ENCODE peak calls at places on chromosomes 12 and 14, in eight cellular contexts. Q is CD8-positive, alpha-beta T cell; P is GM12878; E is CD4-positive, alpha-beta memory T cell; M is body of pancreas; T is cardiac muscle cell; R is CD4-positive, CD25-positive, alpha-beta regulatory T cell; D is stomach. A is an unnamed sample. For H3K4me1 and H3K27me3, the result is how much of the 10 kb centered on the place peaks cover.

GRCh38 chr14:104142136-104143041 is 4.0 kb downstream of the KIF26A start:
- DNase-seq in Q (no peak), P (no peak), E (no peak), M (no peak), T (no peak), R (no peak), D (no peak), A (no peak)

GRCh38 chr14:105888151-105888550 is 361.8 kb downstream of the TMEM121 start:
- DNase-seq in Q (no peak), P (no peak), E (no peak), M (no peak), T (no peak), R (no peak), D (no peak), A (peak)

GRCh38 chr12:32197421-32197820 is 90.8 kb downstream of the BICD1 start:
- DNase-seq in Q (no peak), P (no peak), E (no peak), M (no peak), T (no peak), R (no peak), D (no peak), A (no peak)

GRCh38 chr14:81416233-81416927 is 16.3 kb upstream of the STON2 start:
- DNase-seq in Q (no peak), P (no peak), E (no peak), M (peak), T (no peak), R (no peak), D (no peak), A (no peak)

GRCh38 chr14:68245146-68246073 is 425.8 kb downstream of the RAD51B start:
- DNase-seq in Q (no peak), P (no peak), E (no peak), M (peak), T (peak), R (no peak), D (no peak), A (peak)

GRCh38 chr14:95216013-95216412 is 58.7 kb upstream of the DICER1 start:
- DNase-seq in Q (no peak), P (peak), E (no peak), M (no peak), T (no peak), R (no peak), D (no peak), A (no peak)

GRCh38 chr14:101068293-101068957 is 164.9 kb upstream of the RTL1 start:
- DNase-seq in Q (no peak), P (no peak), E (no peak), M (no peak), T (no peak), R (no peak), D (no peak), A (peak)

GRCh38 chr12:63362801-63363200 is 211.8 kb upstream of the AVPR1A start:
- DNase-seq in Q (no peak), P (no peak), E (no peak), M (no peak), T (no peak), R (no peak), D (no peak), A (no peak)

GRCh38 chr12:58034311-58034710 is 92.9 kb downstream of the ATP23 start:
- DNase-seq in Q (no peak), P (no peak), E (no peak), M (no peak), T (no peak), R (no peak), D (no peak), A (no peak)

GRCh38 chr12:52643233-52644077 is 8.6 kb downstream of the KRT2 start:
- DNase-seq in Q (no peak), P (no peak), E (no peak), M (no peak), T (no peak), R (no peak), D (no peak), A (no peak)

GRCh38 chr12:123891011-123891410 is 81.6 kb downstream of the CCDC92 start:
- DNase-seq in Q (no peak), P (no peak), E (no peak), M (no peak), T (no peak), R (no peak), D (no peak), A (no peak)

GRCh38 chr12:6827982-6828670 is at the start of gene P3H3:
- DNase-seq in Q (no peak), P (no peak), E (no peak), M (no peak), T (peak), R (peak), D (no peak), A (no peak)

GRCh38 chr14:88463318-88463717 is 77.9 kb downstream of the SPATA7 start:
- DNase-seq in Q (no peak), P (no peak), E (peak), M (no peak), T (peak), R (peak), D (no peak), A (no peak)

GRCh38 chr14:36293824-36294223 is 26.6 kb downstream of the MBIP start:
- DNase-seq in Q (no peak), P (no peak), E (no peak), M (peak), T (no peak), R (no peak), D (no peak), A (no peak)

GRCh38 chr12:19683178-19683927 is 244.1 kb downstream of the AEBP2 start:
- DNase-seq in Q (no peak), P (no peak), E (no peak), M (no peak), T (no peak), R (no peak), D (no peak), A (no peak)

GRCh38 chr14:58027904-58028303 is 124.1 kb downstream of the ARMH4 start:
- DNase-seq in Q (no peak), P (no peak), E (no peak), M (no peak), T (no peak), R (no peak), D (no peak), A (no peak)

GRCh38 chr12:77914089-77914488 is 83.4 kb downstream of the NAV3 start:
- DNase-seq in Q (no peak), P (no peak), E (no peak), M (no peak), T (no peak), R (no peak), D (no peak), A (no peak)

GRCh38 chr12:106139422-106140141 is 828 bp upstream of the NUAK1 start:
- DNase-seq in Q (no peak), P (no peak), E (no peak), M (peak), T (peak), R (no peak), D (peak), A (peak)

GRCh38 chr12:21602774-21603173 is 1.9 kb downstream of the GYS2 start:
- DNase-seq in Q (no peak), P (no peak), E (no peak), M (peak), T (no peak), R (no peak), D (no peak), A (no peak)

GRCh38 chr12:92543359-92543758 is 159.4 kb upstream of the PLEKHG7 start:
- DNase-seq in Q (no peak), P (no peak), E (no peak), M (peak), T (peak), R (no peak), D (peak), A (no peak)

GRCh38 chr12:46585854-46586621 is 213.5 kb upstream of the SLC38A2 start:
- DNase-seq in Q (peak), P (no peak), E (peak), M (peak), T (peak), R (peak), D (peak), A (no peak)

GRCh38 chr14:24237463-24237955 is 4.8 kb downstream of the GMPR2 start:
- DNase-seq in Q (no peak), P (no peak), E (no peak), M (no peak), T (no peak), R (no peak), D (no peak), A (no peak)

GRCh38 chr14:73943083-73943482 is 6.8 kb downstream of the FAM161B start:
- DNase-seq in Q (no peak), P (no peak), E (no peak), M (peak), T (no peak), R (no peak), D (no peak), A (no peak)

GRCh38 chr12:40502322-40502721 is 189.9 kb upstream of the CNTN1 start:
- DNase-seq in Q (no peak), P (no peak), E (no peak), M (no peak), T (no peak), R (no peak), D (no peak), A (no peak)

GRCh38 chr12:6915023-6915788 is 826 bp downstream of the ENO2 start:
- DNase-seq in Q (no peak), P (no peak), E (no peak), M (no peak), T (peak), R (no peak), D (no peak), A (no peak)

GRCh38 chr12:92242917-92243316 is 97.3 kb upstream of the BTG1 start:
- DNase-seq in Q (no peak), P (no peak), E (no peak), M (peak), T (no peak), R (no peak), D (no peak), A (no peak)

GRCh38 chr12:1174659-1175058 is 183.6 kb downstream of the ERC1 start:
- DNase-seq in Q (no peak), P (no peak), E (no peak), M (no peak), T (no peak), R (no peak), D (no peak), A (no peak)

GRCh38 chr12:481422-481821 is 21.7 kb downstream of the B4GALNT3 start:
- DNase-seq in Q (no peak), P (no peak), E (no peak), M (no peak), T (peak), R (no peak), D (peak), A (peak)

GRCh38 chr14:64671591-64671990 is 32.6 kb upstream of the PLEKHG3 start:
- DNase-seq in Q (no peak), P (no peak), E (peak), M (peak), T (peak), R (peak), D (no peak), A (no peak)

GRCh38 chr14:32601908-32602307 is 272.8 kb downstream of the AKAP6 start:
- DNase-seq in Q (no peak), P (no peak), E (no peak), M (no peak), T (peak), R (no peak), D (no peak), A (no peak)

GRCh38 chr12:121441555-121441954 is 41.6 kb downstream of the RNF34 start:
- DNase-seq in Q (no peak), P (no peak), E (no peak), M (no peak), T (no peak), R (no peak), D (peak), A (no peak)

GRCh38 chr14:99258341-99258781 is 13.6 kb downstream of the BCL11B start:
- DNase-seq in Q (no peak), P (no peak), E (peak), M (no peak), T (no peak), R (peak), D (no peak), A (no peak)
- H3K4me1 ChIP-seq in Q (half or more), P (under half), E (half or more), M (under half), T (under half), R (half or more), D (under half), A (under half)

GRCh38 chr14:61749264-61749663 is 13.0 kb upstream of the SNAPC1 start:
- DNase-seq in Q (no peak), P (no peak), E (no peak), M (no peak), T (peak), R (no peak), D (no peak), A (no peak)
- H3K27ac ChIP-seq in Q (no peak), P (peak), E (no peak), M (no peak), T (peak), R (no peak), D (no peak), A (peak)

GRCh38 chr12:131356485-131356884 is 354.4 kb upstream of the SFSWAP start:
- DNase-seq in Q (no peak), P (no peak), E (no peak), M (no peak), T (no peak), R (no peak), D (no peak), A (no peak)

GRCh38 chr12:131353826-131354225 is 357.1 kb upstream of the SFSWAP start:
- DNase-seq in Q (no peak), P (no peak), E (no peak), M (no peak), T (no peak), R (no peak), D (no peak), A (no peak)

GRCh38 chr12:131357152-131357747 is 353.6 kb upstream of the SFSWAP start:
- DNase-seq in Q (no peak), P (no peak), E (no peak), M (no peak), T (no peak), R (no peak), D (no peak), A (no peak)

GRCh38 chr12:131355688-131356245 is 355.1 kb upstream of the SFSWAP start:
- DNase-seq in Q (no peak), P (no peak), E (no peak), M (no peak), T (no peak), R (no peak), D (no peak), A (no peak)

DNA sequence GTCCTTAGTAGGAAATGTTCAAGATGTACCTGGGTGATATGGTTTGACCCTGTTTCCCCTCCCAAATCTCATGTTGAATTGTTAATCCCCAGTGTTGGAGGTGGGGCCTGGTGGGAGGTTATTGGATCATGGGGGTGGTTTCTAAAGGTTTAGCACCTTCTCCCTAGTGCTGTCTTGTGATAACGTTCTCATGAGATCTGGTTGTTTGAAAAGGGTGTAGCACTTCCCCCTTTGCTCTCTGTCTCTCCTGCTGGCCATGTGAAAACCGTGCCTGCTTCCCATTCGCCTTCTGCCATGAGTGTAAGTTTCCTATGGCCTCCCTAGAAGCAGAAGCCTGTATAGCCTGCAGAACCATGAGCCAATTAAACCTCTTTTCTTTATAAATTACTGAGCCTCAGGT is 353.0 kb upstream of the SFSWAP start:
- DNase-seq in Q (no peak), P (no peak), E (no peak), M (no peak), T (no peak), R (no peak), D (no peak), A (no peak)
- H3K27me3 ChIP-seq in Q (under half), P (under half), E (under half), M (under half), T (under half), R (under half), D (under half), A (under half)

GRCh38 chr12:108623577-108623976 is 10.1 kb downstream of the SELPLG start:
- DNase-seq in Q (no peak), P (no peak), E (no peak), M (no peak), T (no peak), R (no peak), D (no peak), A (peak)
- H3K4me1 ChIP-seq in Q (half or more), P (under half), E (half or more), M (under half), T (under half), R (half or more), D (under half), A (under half)

GRCh38 chr12:49647827-49648721 is 24.7 kb downstream of the PRPF40B start:
- DNase-seq in Q (no peak), P (no peak), E (no peak), M (no peak), T (no peak), R (no peak), D (no peak), A (no peak)

GRCh38 chr12:49646331-49646830 is 23.0 kb downstream of the PRPF40B start:
- DNase-seq in Q (no peak), P (no peak), E (no peak), M (no peak), T (no peak), R (no peak), D (no peak), A (no peak)

GRCh38 chr12:49646871-49647270 is 23.5 kb downstream of the PRPF40B start:
- DNase-seq in Q (no peak), P (no peak), E (no peak), M (no peak), T (no peak), R (no peak), D (no peak), A (no peak)

GRCh38 chr12:49648722-49649032 is 25.3 kb downstream of the PRPF40B start:
- DNase-seq in Q (no peak), P (no peak), E (no peak), M (no peak), T (peak), R (no peak), D (no peak), A (no peak)

GRCh38 chr12:49647280-49647679 is 23.9 kb downstream of the PRPF40B start:
- DNase-seq in Q (no peak), P (no peak), E (no peak), M (no peak), T (no peak), R (no peak), D (no peak), A (no peak)
- H3K27ac ChIP-seq in Q (no peak), P (no peak), E (no peak), M (no peak), T (no peak), R (no peak), D (peak), A (no peak)